ENCODE peak calls at places on chromosomes 3 and 15, in six cellular contexts. P is cardiac muscle cell; G is heart right ventricle; Z is aorta; X is left lung; F is CD8-positive, alpha-beta T cell. E is an unnamed sample.

GRCh38 chr3:65153850-65154512 is 466.2 kb upstream of the ADAMTS9 start:
- DNase-seq in F (no peak), Z (no peak), G (no peak), P (no peak), X (no peak), E (no peak)

GRCh38 chr3:156826144-156826895 is at the start of gene LEKR1:
- DNase-seq in X (peak; percentile 92), Z (peak; percentile 91), P (peak; percentile 78), F (peak; percentile 28), G (peak; percentile 90), E (peak; percentile 90)

GRCh38 chr3:19947549-19948071 is 713 bp downstream of the RAB5A start:
- DNase-seq in G (peak; percentile 52), Z (peak; percentile 74), F (peak; percentile 11), X (peak; percentile 61), P (peak; percentile 56), E (peak; percentile 83)

GRCh38 chr15:70186152-70186551 is 88.4 kb upstream of the TLE3 start:
- DNase-seq in Z (no peak), X (no peak), P (no peak), G (no peak), F (no peak), E (no peak)

GRCh38 chr3:160986060-160986459 is 119.1 kb downstream of the B3GALNT1 start:
- DNase-seq in Z (no peak), X (peak; percentile 36), F (no peak), G (no peak), P (no peak), E (no peak)

GRCh38 chr15:39269352-39269751 is 311.5 kb upstream of the THBS1 start:
- DNase-seq in X (no peak), Z (no peak), P (no peak), F (no peak), G (no peak), E (no peak)

GRCh38 chr3:171443211-171443957 is 16.8 kb downstream of the TNIK start:
- DNase-seq in Z (no peak), G (no peak), P (no peak), X (no peak), F (no peak), E (no peak)

GRCh38 chr15:101049282-101049681 is 130.1 kb downstream of the LRRK1 start:
- DNase-seq in F (no peak), Z (peak; percentile 23), G (no peak), P (no peak), X (peak; percentile 26), E (peak; percentile 54)

GRCh38 chr15:92797168-92798052 is 102.7 kb upstream of the CHD2 start:
- DNase-seq in F (no peak), G (peak; percentile 65), P (peak; percentile 87), Z (no peak), X (peak; percentile 18), E (no peak)

GRCh38 chr3:40994611-40995010 is 204.7 kb upstream of the CTNNB1 start:
- DNase-seq in Z (no peak), P (no peak), F (no peak), X (no peak), G (no peak), E (no peak)

GRCh38 chr15:89864958-89865739 is 28.6 kb downstream of the AP3S2 start:
- DNase-seq in P (no peak), F (no peak), X (no peak), Z (no peak), G (no peak), E (no peak)

GRCh38 chr15:75232826-75233503 is 25.2 kb upstream of the GOLGA6C start:
- DNase-seq in G (no peak), Z (no peak), X (no peak), F (no peak), P (no peak), E (peak; percentile 49)

GRCh38 chr15:67127925-67128324 is 62.5 kb downstream of the SMAD3 start:
- DNase-seq in X (no peak), Z (no peak), G (no peak), F (no peak), P (no peak), E (no peak)

GRCh38 chr3:188212308-188212969 is 58.5 kb downstream of the LPP start:
- DNase-seq in Z (peak; percentile 63), F (no peak), P (peak; percentile 55), X (no peak), G (no peak), E (no peak)

GRCh38 chr3:136396916-136397315 is 146.8 kb downstream of the PCCB start:
- DNase-seq in X (no peak), Z (no peak), G (no peak), P (no peak), F (no peak), E (no peak)

GRCh38 chr15:63041982-63042878 is at the start of gene TPM1:
- DNase-seq in P (peak; percentile 96), X (peak; percentile 87), Z (peak; percentile 94), F (no peak), G (peak; percentile 88), E (peak; percentile 86)

GRCh38 chr3:34533468-34533867 is 735.0 kb downstream of the PDCD6IP start:
- DNase-seq in Z (no peak), P (no peak), X (no peak), G (no peak), F (no peak), E (no peak)

GRCh38 chr3:61521229-61521628 is 40.1 kb upstream of the PTPRG start:
- DNase-seq in X (no peak), G (no peak), P (no peak), F (no peak), Z (no peak), E (no peak)

GRCh38 chr3:62032738-62033137 is 340.6 kb downstream of the FEZF2 start:
- DNase-seq in G (no peak), P (no peak), X (no peak), Z (no peak), F (no peak), E (no peak)

GRCh38 chr3:48440590-48440958 is 517 bp downstream of the TMA7 start:
- DNase-seq in G (no peak), F (no peak), Z (no peak), P (peak; percentile 36), X (no peak), E (no peak)

GRCh38 chr3:110608566-110608965 is 463.1 kb upstream of the NECTIN3 start:
- DNase-seq in P (no peak), Z (no peak), G (no peak), F (no peak), X (no peak), E (no peak)

GRCh38 chr3:123586966-123587365 is 2.1 kb upstream of the HACD2 start:
- DNase-seq in Z (no peak), X (no peak), G (no peak), F (no peak), P (peak; percentile 18), E (no peak)
- H3K27ac ChIP-seq in Z (no peak overlapping the region), X (no peak overlapping the region), G (no peak overlapping the region), F (no peak overlapping the region), P (peak overlapping the region; percentile 97), E (peak overlapping the region; percentile 85)

GRCh38 chr15:20358781-20359414 is 182.7 kb downstream of the GOLGA6L6 start:
- DNase-seq in Z (no peak), X (no peak), F (no peak), G (no peak), P (no peak), E (no peak)

GRCh38 chr15:20358066-20358780 is 183.4 kb downstream of the GOLGA6L6 start:
- DNase-seq in P (no peak), Z (peak; percentile 50), X (no peak), G (peak; percentile 16), F (no peak), E (peak; percentile 83)

GRCh38 chr15:20355256-20355868 is 186.2 kb downstream of the GOLGA6L6 start:
- DNase-seq in X (no peak), G (no peak), P (no peak), F (no peak), Z (no peak), E (peak; percentile 79)

GRCh38 chr15:20356444-20357138 is 185.0 kb downstream of the GOLGA6L6 start:
- DNase-seq in Z (peak; percentile 54), P (no peak), G (peak; percentile 71), F (peak; percentile 71), X (no peak), E (peak; percentile 81)

GRCh38 chr15:20357139-20358065 is 184.2 kb downstream of the GOLGA6L6 start:
- DNase-seq in P (no peak), G (no peak), Z (peak; percentile 53), X (no peak), F (no peak), E (peak; percentile 80)
- H3K27ac ChIP-seq in P (no peak overlapping the region), G (no peak overlapping the region), Z (no peak overlapping the region), X (no peak overlapping the region), F (no peak overlapping the region), E (no peak overlapping the region)

GRCh38 chr3:144915202-144915601 is 943.6 kb downstream of the DIPK2A start:
- DNase-seq in X (no peak), P (peak; percentile 22), G (no peak), Z (no peak), F (no peak), E (no peak)

GRCh38 chr3:144912968-144913367 is 941.3 kb downstream of the DIPK2A start:
- DNase-seq in P (no peak), X (no peak), F (no peak), G (no peak), Z (no peak), E (no peak)
- H3K27ac ChIP-seq in P (no peak overlapping the region), X (no peak overlapping the region), F (no peak overlapping the region), G (no peak overlapping the region), Z (no peak overlapping the region), E (no peak overlapping the region)

DNA sequence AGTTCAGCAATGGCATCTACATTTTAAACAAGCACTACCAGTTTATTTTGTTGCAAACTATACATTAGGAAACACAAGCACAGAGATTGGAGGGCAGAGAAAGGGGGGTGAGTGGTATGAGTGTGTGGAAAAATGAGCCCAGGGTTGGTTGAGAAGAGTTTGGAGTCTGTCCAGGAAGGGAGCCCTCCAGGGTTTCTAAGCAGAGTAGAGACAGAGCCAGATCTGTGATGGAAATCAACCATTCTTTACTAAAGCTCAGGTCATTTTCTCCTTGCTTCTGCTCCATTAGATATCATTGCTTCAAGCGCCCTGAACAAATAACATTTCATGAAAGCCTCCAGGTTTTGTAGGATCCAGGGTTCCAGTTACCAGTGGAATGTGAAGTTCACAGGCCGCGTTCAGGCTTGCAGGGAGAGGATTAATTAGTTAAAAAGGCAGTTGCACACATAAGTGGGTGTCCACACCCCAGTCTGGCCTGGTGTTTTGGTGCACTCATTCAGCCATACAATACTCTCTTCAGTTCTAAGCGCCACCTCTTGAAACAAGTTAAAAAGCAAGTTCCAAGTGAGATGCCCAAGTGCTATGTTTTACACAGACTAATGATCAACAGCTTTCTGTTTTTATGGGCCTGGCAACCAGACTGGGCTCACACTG is 16.5 kb upstream of the BOC start:
- DNase-seq in P (no peak), G (no peak), F (no peak), Z (no peak), X (no peak), E (no peak)
- H3K27ac ChIP-seq in P (peak overlapping the region; percentile 21), G (no peak overlapping the region), F (no peak overlapping the region), Z (no peak overlapping the region), X (no peak overlapping the region), E (peak overlapping the region; percentile 31)

GRCh38 chr3:52532838-52533622 is 627 bp downstream of the NT5DC2 start:
- DNase-seq in F (no peak), P (peak; percentile 63), Z (peak; percentile 60), X (peak; percentile 44), G (no peak), E (peak; percentile 75)
- H3K27ac ChIP-seq in F (no peak overlapping the region), P (no peak overlapping the region), Z (no peak overlapping the region), X (peak overlapping the region; percentile 23), G (peak overlapping the region; percentile 79), E (peak overlapping the region; percentile 58)